ENCODE peak calls at places on chromosomes 7 and 10, in eight cellular contexts. N is MM.1S, U is HuH-7, B is G401, S is A172, H is AG04450, C is NCI-H460, P is caudate nucleus. E is an unnamed sample.

GRCh38 chr10:7264313-7264741 is 146.5 kb downstream of the SFMBT2 start:
- DNase-seq in S (peak), P (no peak), H (no peak), B (no peak), U (no peak), N (no peak), C (peak), E (peak)

GRCh38 chr10:27192284-27192683 is 37.1 kb downstream of the MASTL start:
- DNase-seq in B (no peak), N (no peak), H (peak), P (no peak), U (no peak), S (peak), C (peak), E (no peak)

GRCh38 chr7:93310346-93310745 is 78.2 kb downstream of the VPS50 start:
- DNase-seq in H (no peak), N (no peak), S (peak), U (no peak), C (no peak), P (no peak), B (no peak), E (no peak)

GRCh38 chr7:91979590-91979989 is 38.9 kb downstream of the AKAP9 start:
- DNase-seq in B (no peak), C (no peak), U (no peak), H (no peak), N (no peak), S (no peak), P (no peak), E (no peak)

GRCh38 chr7:334618-335357 is 44.8 kb downstream of the FOXL3 start:
- DNase-seq in P (no peak), S (no peak), U (no peak), B (no peak), H (no peak), C (no peak), N (no peak), E (no peak)

GRCh38 chr10:77159538-77160110 is 478.0 kb downstream of the KCNMA1 start:
- DNase-seq in U (no peak), C (no peak), H (no peak), P (no peak), B (no peak), N (no peak), S (no peak), E (no peak)

GRCh38 chr7:28347964-28348363 is 64.4 kb upstream of the CREB5 start:
- DNase-seq in C (no peak), U (no peak), B (peak), S (no peak), P (no peak), H (peak), N (no peak), E (no peak)

GRCh38 chr10:5942001-5942400 is 35.3 kb downstream of the IL15RA start:
- DNase-seq in P (no peak), H (no peak), S (no peak), N (no peak), U (no peak), C (no peak), B (no peak), E (no peak)

GRCh38 chr10:8365935-8366911 is 311.7 kb downstream of the GATA3 start:
- DNase-seq in U (no peak), P (no peak), H (no peak), C (peak), S (peak), B (no peak), N (peak), E (peak)

GRCh38 chr7:158733762-158734494 is 29.3 kb upstream of the NCAPG2 start:
- DNase-seq in B (no peak), P (no peak), N (no peak), S (no peak), U (no peak), C (no peak), H (no peak), E (no peak)

GRCh38 chr10:50992356-50992866 is 81.9 kb upstream of the PRKG1 start:
- DNase-seq in U (peak), H (no peak), B (no peak), P (no peak), S (no peak), C (no peak), N (no peak), E (no peak)

GRCh38 chr10:117382831-117383230 is 7.6 kb upstream of the PDZD8 start:
- DNase-seq in S (no peak), C (no peak), N (no peak), H (no peak), P (no peak), U (peak), B (no peak), E (no peak)

GRCh38 chr10:50917486-50917885 is 32.1 kb upstream of the A1CF start:
- DNase-seq in H (peak), P (no peak), N (no peak), B (no peak), C (no peak), S (peak), U (no peak), E (no peak)

GRCh38 chr7:22859676-22860290 is 37.1 kb upstream of the TOMM7 start:
- DNase-seq in U (no peak), B (no peak), C (no peak), S (no peak), N (no peak), P (no peak), H (no peak), E (no peak)

GRCh38 chr7:124896001-124896400 is 33.6 kb downstream of the POT1 start:
- DNase-seq in N (peak), S (no peak), H (no peak), C (no peak), P (no peak), B (no peak), U (no peak), E (no peak)

GRCh38 chr7:74501298-74501697 is 47.6 kb downstream of the GTF2IRD1 start:
- DNase-seq in H (no peak), S (no peak), U (no peak), B (peak), N (no peak), C (no peak), P (peak), E (peak)

GRCh38 chr7:70634610-70635068 is 497.3 kb upstream of the GALNT17 start:
- DNase-seq in N (no peak), P (no peak), B (no peak), C (no peak), S (peak), H (peak), U (no peak), E (no peak)

GRCh38 chr10:96377816-96378294 is 19.1 kb upstream of the OPALIN start:
- DNase-seq in U (no peak), C (no peak), B (no peak), S (peak), P (no peak), N (no peak), H (no peak), E (no peak)

GRCh38 chr10:22834471-22834870 is 93.4 kb upstream of the ARMC3 start:
- DNase-seq in P (no peak), S (no peak), B (no peak), C (no peak), N (no peak), H (no peak), U (no peak), E (no peak)

GRCh38 chr10:6146921-6147320 is 55.8 kb upstream of the PFKFB3 start:
- DNase-seq in C (no peak), S (no peak), B (no peak), N (no peak), U (no peak), P (no peak), H (no peak), E (no peak)

GRCh38 chr10:12937527-12937926 is 64.0 kb downstream of the CCDC3 start:
- DNase-seq in P (no peak), S (no peak), U (no peak), H (no peak), B (no peak), N (no peak), C (no peak), E (no peak)

GRCh38 chr10:96374004-96374403 is 15.2 kb upstream of the OPALIN start:
- DNase-seq in S (no peak), H (no peak), C (no peak), N (no peak), U (no peak), P (no peak), B (no peak), E (no peak)

GRCh38 chr7:139403601-139404000 is 43.9 kb downstream of the LUC7L2 start:
- DNase-seq in P (no peak), H (no peak), U (no peak), C (no peak), B (no peak), S (no peak), N (no peak), E (no peak)

GRCh38 chr10:61618388-61618961 is 44.3 kb upstream of the CABCOCO1 start:
- DNase-seq in P (no peak), C (no peak), S (no peak), B (no peak), N (no peak), U (no peak), H (no peak), E (no peak)

GRCh38 chr10:9003122-9003521 is 948.6 kb downstream of the GATA3 start:
- DNase-seq in S (no peak), U (no peak), B (no peak), C (no peak), N (no peak), P (no peak), H (no peak), E (no peak)

GRCh38 chr7:129053938-129054437 is 923 bp downstream of the TNPO3 start:
- DNase-seq in P (no peak), U (no peak), S (no peak), C (no peak), H (no peak), B (no peak), N (no peak), E (no peak)

GRCh38 chr7:14938181-14938580 is 35.6 kb upstream of the DGKB start:
- DNase-seq in S (no peak), U (no peak), N (no peak), H (no peak), C (no peak), B (no peak), P (no peak), E (no peak)

GRCh38 chr7:51351661-51352060 is 35.1 kb upstream of the COBL start:
- DNase-seq in P (no peak), B (no peak), N (no peak), S (no peak), U (no peak), C (no peak), H (no peak), E (no peak)

GRCh38 chr7:37352251-37352650 is 96.4 kb downstream of the ELMO1 start:
- DNase-seq in S (no peak), H (no peak), B (no peak), N (no peak), P (no peak), U (no peak), C (no peak), E (no peak)

GRCh38 chr7:69205576-69205975 is 392.7 kb upstream of the AUTS2 start:
- DNase-seq in U (no peak), N (no peak), B (no peak), P (no peak), C (no peak), H (no peak), S (no peak), E (no peak)

GRCh38 chr10:18615618-18616017 is 35.8 kb downstream of the NSUN6 start:
- DNase-seq in N (no peak), U (peak), P (no peak), S (no peak), B (no peak), C (no peak), H (no peak), E (no peak)

GRCh38 chr7:77348371-77348813 is 67.8 kb downstream of the GSAP start:
- DNase-seq in P (no peak), N (no peak), H (peak), S (peak), U (no peak), C (peak), B (no peak), E (peak)

GRCh38 chr10:78640981-78641646 is 427.7 kb upstream of the ZMIZ1 start:
- DNase-seq in U (no peak), S (no peak), N (no peak), B (no peak), P (no peak), H (no peak), C (no peak), E (no peak)

GRCh38 chr7:42991913-42992576 is 59.9 kb downstream of the MRPL32 start:
- DNase-seq in C (no peak), H (no peak), B (no peak), N (no peak), U (no peak), S (no peak), P (no peak), E (no peak)

GRCh38 chr10:84205049-84205852 is 10.9 kb downstream of the CDHR1 start:
- DNase-seq in U (peak), B (peak), P (peak), S (peak), C (peak), N (peak), H (no peak), E (peak)

GRCh38 chr10:98374176-98374969 is 40.6 kb downstream of the PYROXD2 start:
- DNase-seq in H (peak), N (no peak), B (no peak), P (no peak), U (no peak), C (no peak), S (peak), E (no peak)

E was measured in stomach.